ENCODE peak calls at places on chromosomes 6 and 20, in nine cellular contexts. Q is T1000; R is NAMALWA; V is HFFc6; A is activated naive CD4-positive, alpha-beta T cell treated with anti-CD3 and anti-CD28 coated beads, Interleukin-2, amount 10 ng/mL, durations not matched to agents 7 days and 5 days; G is right cardiac atrium; L is head of caudate nucleus; O is left lung; Y is iris pigment epithelial cell. B is an unnamed sample.

GRCh38 chr6:158500016-158500735 is 59.7 kb upstream of the TMEM181 start:
- DNase-seq in Q (no peak), R (no peak), V (peak; percentile 72), A (no peak), G (no peak), L (no peak), O (no peak), Y (peak; percentile 68), B (no peak)

GRCh38 chr6:8329592-8329991 is 105.8 kb downstream of the SLC35B3 start:
- DNase-seq in Q (no peak), R (no peak), V (no peak), A (no peak), G (no peak), L (peak; percentile 20), O (no peak), Y (no peak), B (no peak)

GRCh38 chr20:841568-842546 is 8.3 kb downstream of the FAM110A start:
- DNase-seq in Q (no peak), R (no peak), V (no peak), A (no peak), G (peak; percentile 43), L (no peak), O (peak; percentile 87), Y (no peak), B (no peak)

GRCh38 chr6:126077810-126078791 is 91.8 kb downstream of the TRMT11 start:
- DNase-seq in Q (no peak), R (no peak), V (peak; percentile 63), A (no peak), G (no peak), L (no peak), O (no peak), Y (no peak), B (no peak)

GRCh38 chr6:22886881-22887581 is 317.7 kb downstream of the HDGFL1 start:
- DNase-seq in Q (no peak), R (no peak), V (peak; percentile 53), A (no peak), G (no peak), L (no peak), O (no peak), Y (peak; percentile 87), B (no peak)

GRCh38 chr20:62056377-62056776 is 9.3 kb downstream of the TAF4 start:
- DNase-seq in Q (no peak), R (no peak), V (no peak), A (no peak), G (no peak), L (no peak), O (no peak), Y (no peak), B (no peak)

GRCh38 chr6:31693535-31693934 is 9.6 kb downstream of the ABHD16A start:
- DNase-seq in Q (no peak), R (no peak), V (no peak), A (no peak), G (no peak), L (no peak), O (no peak), Y (no peak), B (no peak)

GRCh38 chr6:110125361-110125760 is 54.1 kb downstream of the WASF1 start:
- DNase-seq in Q (no peak), R (no peak), V (no peak), A (no peak), G (no peak), L (no peak), O (no peak), Y (no peak), B (no peak)

GRCh38 chr6:44740566-44741120 is 353.1 kb downstream of the CDC5L start:
- DNase-seq in Q (no peak), R (no peak), V (no peak), A (no peak), G (no peak), L (no peak), O (no peak), Y (no peak), B (no peak)

GRCh38 chr6:127484207-127484858 is 25.1 kb upstream of the KIAA0408 start:
- DNase-seq in Q (no peak), R (peak; percentile 38), V (peak; percentile 56), A (no peak), G (no peak), L (no peak), O (no peak), Y (peak; percentile 76), B (peak; percentile 45)

GRCh38 chr20:38883081-38883980 is 42.9 kb upstream of the FAM83D start:
- DNase-seq in Q (no peak), R (peak; percentile 57), V (peak; percentile 11), A (no peak), G (peak; percentile 73), L (peak; percentile 70), O (no peak), Y (peak; percentile 9), B (no peak)

GRCh38 chr6:56004421-56004820 is 129.0 kb upstream of the BMP5 start:
- DNase-seq in Q (no peak), R (no peak), V (no peak), A (no peak), G (no peak), L (no peak), O (no peak), Y (peak; percentile 60), B (peak; percentile 46)

GRCh38 chr6:139520321-139520768 is 145.9 kb upstream of the CITED2 start:
- DNase-seq in Q (no peak), R (no peak), V (no peak), A (no peak), G (no peak), L (no peak), O (no peak), Y (peak; percentile 72), B (peak; percentile 21)

GRCh38 chr6:2795960-2796359 is 30.8 kb downstream of the WRNIP1 start:
- DNase-seq in Q (no peak), R (no peak), V (no peak), A (no peak), G (no peak), L (no peak), O (peak; percentile 78), Y (no peak), B (peak; percentile 88)